ENCODE peak calls at places on chromosomes 3 and 15, in five cellular contexts. One of them, this sample, is unnamed.
A peak's percentile ranks its signal among the peaks of the same experiment; 100 is the strongest.

GRCh38 chr15:85772668-85773067 is 22.1 kb downstream of the KLHL25 start:
- DNase-seq in CD4-positive, CD25-positive, alpha-beta regulatory T cell: no peak
- DNase-seq in thyroid gland: no peak
- DNase-seq in heart left ventricle: no peak
- DNase-seq in sigmoid colon: no peak
- DNase-seq in this sample: no peak

GRCh38 chr3:188775412-188775811 is 396.4 kb upstream of the TPRG1 start:
- DNase-seq in CD4-positive, CD25-positive, alpha-beta regulatory T cell: no peak
- DNase-seq in thyroid gland: peak; percentile 20
- DNase-seq in heart left ventricle: no peak
- DNase-seq in sigmoid colon: no peak
- DNase-seq in this sample: no peak

GRCh38 chr3:182138388-182138787 is 426.7 kb downstream of the SOX2 start:
- DNase-seq in CD4-positive, CD25-positive, alpha-beta regulatory T cell: no peak
- DNase-seq in thyroid gland: no peak
- DNase-seq in heart left ventricle: no peak
- DNase-seq in sigmoid colon: no peak
- DNase-seq in this sample: no peak

GRCh38 chr3:153469162-153469561 is 307.1 kb downstream of the RAP2B start:
- DNase-seq in CD4-positive, CD25-positive, alpha-beta regulatory T cell: no peak
- DNase-seq in thyroid gland: no peak
- DNase-seq in heart left ventricle: no peak
- DNase-seq in sigmoid colon: no peak
- DNase-seq in this sample: no peak

GRCh38 chr15:51195459-51195858 is 100.8 kb upstream of the TNFAIP8L3 start:
- DNase-seq in CD4-positive, CD25-positive, alpha-beta regulatory T cell: no peak
- DNase-seq in thyroid gland: no peak
- DNase-seq in heart left ventricle: no peak
- DNase-seq in sigmoid colon: no peak
- DNase-seq in this sample: no peak

GRCh38 chr3:42708611-42709151 is 6.1 kb upstream of the HHATL start:
- DNase-seq in CD4-positive, CD25-positive, alpha-beta regulatory T cell: no peak
- DNase-seq in thyroid gland: no peak
- DNase-seq in heart left ventricle: peak; percentile 20
- DNase-seq in sigmoid colon: peak; percentile 59
- DNase-seq in this sample: no peak

GRCh38 chr3:23329471-23329870 is 126.3 kb downstream of the UBE2E2 start:
- DNase-seq in CD4-positive, CD25-positive, alpha-beta regulatory T cell: no peak
- DNase-seq in thyroid gland: no peak
- DNase-seq in heart left ventricle: no peak
- DNase-seq in sigmoid colon: no peak
- DNase-seq in this sample: no peak

GRCh38 chr15:71677352-71677751 is 133.0 kb upstream of the NR2E3 start:
- DNase-seq in CD4-positive, CD25-positive, alpha-beta regulatory T cell: no peak
- DNase-seq in thyroid gland: no peak
- DNase-seq in heart left ventricle: no peak
- DNase-seq in sigmoid colon: no peak
- DNase-seq in this sample: no peak

GRCh38 chr3:116425126-116425525 is 20.2 kb downstream of the LSAMP start:
- DNase-seq in CD4-positive, CD25-positive, alpha-beta regulatory T cell: no peak
- DNase-seq in thyroid gland: no peak
- DNase-seq in heart left ventricle: no peak
- DNase-seq in sigmoid colon: no peak
- DNase-seq in this sample: no peak

GRCh38 chr15:83732196-83732595 is 78.3 kb downstream of the ADAMTSL3 start:
- DNase-seq in CD4-positive, CD25-positive, alpha-beta regulatory T cell: no peak
- DNase-seq in thyroid gland: no peak
- DNase-seq in heart left ventricle: no peak
- DNase-seq in sigmoid colon: no peak
- DNase-seq in this sample: no peak

GRCh38 chr3:157107644-157108133 is 52.3 kb downstream of the CCNL1 start:
- DNase-seq in CD4-positive, CD25-positive, alpha-beta regulatory T cell: no peak
- DNase-seq in thyroid gland: no peak
- DNase-seq in heart left ventricle: no peak
- DNase-seq in sigmoid colon: no peak
- DNase-seq in this sample: no peak

GRCh38 chr15:32993285-32993684 is 201.2 kb downstream of the FMN1 start:
- DNase-seq in CD4-positive, CD25-positive, alpha-beta regulatory T cell: no peak
- DNase-seq in thyroid gland: no peak
- DNase-seq in heart left ventricle: no peak
- DNase-seq in sigmoid colon: no peak
- DNase-seq in this sample: peak; percentile 23

GRCh38 chr3:46707601-46708011 is 6.4 kb downstream of the TMIE start:
- DNase-seq in CD4-positive, CD25-positive, alpha-beta regulatory T cell: no peak
- DNase-seq in thyroid gland: no peak
- DNase-seq in heart left ventricle: peak; percentile 40
- DNase-seq in sigmoid colon: peak; percentile 56
- DNase-seq in this sample: no peak

GRCh38 chr3:192653862-192654261 is 73.5 kb downstream of the FGF12 start:
- DNase-seq in CD4-positive, CD25-positive, alpha-beta regulatory T cell: no peak
- DNase-seq in thyroid gland: no peak
- DNase-seq in heart left ventricle: no peak
- DNase-seq in sigmoid colon: no peak
- DNase-seq in this sample: no peak

DNA sequence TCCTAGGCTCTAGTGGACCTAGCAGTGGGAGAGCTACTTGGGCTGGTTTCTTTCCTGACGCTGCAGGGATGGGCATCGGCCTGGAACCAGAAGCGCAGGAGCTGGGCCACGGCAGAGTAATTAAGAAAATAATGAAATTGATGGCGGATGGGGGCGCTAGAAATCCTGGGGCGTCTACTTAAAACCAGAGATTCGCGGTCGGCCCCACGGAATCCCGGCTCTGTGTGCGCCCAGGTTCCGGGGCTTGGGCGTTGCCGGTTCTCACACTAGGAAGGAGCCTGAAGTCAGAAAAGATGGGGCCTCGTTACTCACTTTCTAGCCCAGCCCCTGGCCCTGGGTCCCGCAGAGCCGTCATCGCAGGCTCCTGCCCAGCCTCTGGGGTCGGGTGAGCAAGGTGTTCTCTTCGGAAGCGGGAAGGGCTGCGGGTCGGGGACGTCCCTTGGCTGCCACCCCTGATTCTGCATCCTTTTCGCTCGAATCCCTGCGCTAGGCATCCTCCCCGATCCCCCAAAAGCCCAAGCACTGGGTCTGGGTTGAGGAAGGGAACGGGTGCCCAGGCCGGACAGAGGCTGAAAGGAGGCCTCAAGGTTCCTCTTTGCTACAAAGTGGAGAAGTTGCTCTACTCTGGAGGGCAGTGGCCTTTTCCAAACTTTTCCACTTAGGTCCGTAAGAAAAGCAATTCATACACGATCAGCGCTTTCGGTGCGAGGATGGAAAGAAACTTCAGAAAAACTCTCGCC is 6.1 kb downstream of the SOX14 start:
- DNase-seq in CD4-positive, CD25-positive, alpha-beta regulatory T cell: no peak
- DNase-seq in thyroid gland: no peak
- DNase-seq in heart left ventricle: no peak
- DNase-seq in sigmoid colon: no peak
- DNase-seq in this sample: no peak
- H3K4me3 ChIP-seq in CD4-positive, CD25-positive, alpha-beta regulatory T cell: no peak overlapping the region
- H3K4me3 ChIP-seq in thyroid gland: no peak overlapping the region
- H3K4me3 ChIP-seq in heart left ventricle: no peak overlapping the region
- H3K4me3 ChIP-seq in sigmoid colon: peak overlapping the region; percentile 43
- H3K4me3 ChIP-seq in this sample: no peak overlapping the region

GRCh38 chr3:45597166-45597565 is 2.6 kb downstream of the LIMD1 start:
- DNase-seq in CD4-positive, CD25-positive, alpha-beta regulatory T cell: no peak
- DNase-seq in thyroid gland: peak; percentile 79
- DNase-seq in heart left ventricle: no peak
- DNase-seq in sigmoid colon: no peak
- DNase-seq in this sample: peak; percentile 10
- H3K4me3 ChIP-seq in CD4-positive, CD25-positive, alpha-beta regulatory T cell: peak overlapping the region; percentile 72
- H3K4me3 ChIP-seq in thyroid gland: peak overlapping the region; percentile 79
- H3K4me3 ChIP-seq in heart left ventricle: peak overlapping the region; percentile 70
- H3K4me3 ChIP-seq in sigmoid colon: peak overlapping the region; percentile 68
- H3K4me3 ChIP-seq in this sample: peak overlapping the region; percentile 69

GRCh38 chr15:91258436-91258779 is 158.4 kb downstream of the SV2B start:
- DNase-seq in CD4-positive, CD25-positive, alpha-beta regulatory T cell: no peak
- DNase-seq in thyroid gland: no peak
- DNase-seq in heart left ventricle: no peak
- DNase-seq in sigmoid colon: no peak
- DNase-seq in this sample: peak; percentile 4
- H3K4me3 ChIP-seq in CD4-positive, CD25-positive, alpha-beta regulatory T cell: no peak overlapping the region
- H3K4me3 ChIP-seq in thyroid gland: no peak overlapping the region
- H3K4me3 ChIP-seq in heart left ventricle: no peak overlapping the region
- H3K4me3 ChIP-seq in sigmoid colon: no peak overlapping the region
- H3K4me3 ChIP-seq in this sample: no peak overlapping the region

GRCh38 chr3:184563569-184563925 is 2.0 kb downstream of the EPHB3 start:
- DNase-seq in CD4-positive, CD25-positive, alpha-beta regulatory T cell: no peak
- DNase-seq in thyroid gland: no peak
- DNase-seq in heart left ventricle: no peak
- DNase-seq in sigmoid colon: no peak
- DNase-seq in this sample: no peak
- H3K4me3 ChIP-seq in CD4-positive, CD25-positive, alpha-beta regulatory T cell: no peak overlapping the region
- H3K4me3 ChIP-seq in thyroid gland: no peak overlapping the region
- H3K4me3 ChIP-seq in heart left ventricle: peak overlapping the region; percentile 68
- H3K4me3 ChIP-seq in sigmoid colon: peak overlapping the region; percentile 74
- H3K4me3 ChIP-seq in this sample: no peak overlapping the region

GRCh38 chr3:9770276-9770812 is 597 bp upstream of the CAMK1 start:
- DNase-seq in CD4-positive, CD25-positive, alpha-beta regulatory T cell: no peak
- DNase-seq in thyroid gland: peak; percentile 92
- DNase-seq in heart left ventricle: peak; percentile 89
- DNase-seq in sigmoid colon: peak; percentile 97
- DNase-seq in this sample: no peak

GRCh38 chr3:9767418-9767817 is 2.3 kb downstream of the CAMK1 start:
- DNase-seq in CD4-positive, CD25-positive, alpha-beta regulatory T cell: no peak
- DNase-seq in thyroid gland: no peak
- DNase-seq in heart left ventricle: no peak
- DNase-seq in sigmoid colon: no peak
- DNase-seq in this sample: no peak

GRCh38 chr3:9769426-9770275 is at the start of gene CAMK1:
- DNase-seq in CD4-positive, CD25-positive, alpha-beta regulatory T cell: peak; percentile 42
- DNase-seq in thyroid gland: peak; percentile 88
- DNase-seq in heart left ventricle: peak; percentile 93
- DNase-seq in sigmoid colon: peak; percentile 94
- DNase-seq in this sample: no peak

GRCh38 chr3:9768376-9768775 is 1.4 kb downstream of the CAMK1 start:
- DNase-seq in CD4-positive, CD25-positive, alpha-beta regulatory T cell: no peak
- DNase-seq in thyroid gland: no peak
- DNase-seq in heart left ventricle: no peak
- DNase-seq in sigmoid colon: no peak
- DNase-seq in this sample: no peak

GRCh38 chr3:9769012-9769411 is 735 bp downstream of the CAMK1 start:
- DNase-seq in CD4-positive, CD25-positive, alpha-beta regulatory T cell: no peak
- DNase-seq in thyroid gland: no peak
- DNase-seq in heart left ventricle: no peak
- DNase-seq in sigmoid colon: no peak
- DNase-seq in this sample: no peak
- H3K4me3 ChIP-seq in CD4-positive, CD25-positive, alpha-beta regulatory T cell: peak overlapping the region; percentile 51
- H3K4me3 ChIP-seq in thyroid gland: peak overlapping the region; percentile 66
- H3K4me3 ChIP-seq in heart left ventricle: peak overlapping the region; percentile 87
- H3K4me3 ChIP-seq in sigmoid colon: peak overlapping the region; percentile 83
- H3K4me3 ChIP-seq in this sample: no peak overlapping the region

GRCh38 chr15:68430471-68431036 is 1.4 kb downstream of the ITGA11 start:
- DNase-seq in CD4-positive, CD25-positive, alpha-beta regulatory T cell: no peak
- DNase-seq in thyroid gland: no peak
- DNase-seq in heart left ventricle: no peak
- DNase-seq in sigmoid colon: no peak
- DNase-seq in this sample: no peak

GRCh38 chr15:68431037-68431791 is 749 bp downstream of the ITGA11 start:
- DNase-seq in CD4-positive, CD25-positive, alpha-beta regulatory T cell: no peak
- DNase-seq in thyroid gland: peak; percentile 5
- DNase-seq in heart left ventricle: no peak
- DNase-seq in sigmoid colon: no peak
- DNase-seq in this sample: no peak

GRCh38 chr15:68428431-68428940 is 3.5 kb downstream of the ITGA11 start:
- DNase-seq in CD4-positive, CD25-positive, alpha-beta regulatory T cell: no peak
- DNase-seq in thyroid gland: no peak
- DNase-seq in heart left ventricle: no peak
- DNase-seq in sigmoid colon: no peak
- DNase-seq in this sample: no peak

GRCh38 chr15:68427961-68428360 is 4.0 kb downstream of the ITGA11 start:
- DNase-seq in CD4-positive, CD25-positive, alpha-beta regulatory T cell: no peak
- DNase-seq in thyroid gland: no peak
- DNase-seq in heart left ventricle: no peak
- DNase-seq in sigmoid colon: no peak
- DNase-seq in this sample: no peak

GRCh38 chr15:68429691-68430470 is 2.1 kb downstream of the ITGA11 start:
- DNase-seq in CD4-positive, CD25-positive, alpha-beta regulatory T cell: no peak
- DNase-seq in thyroid gland: no peak
- DNase-seq in heart left ventricle: no peak
- DNase-seq in sigmoid colon: no peak
- DNase-seq in this sample: no peak
- H3K4me3 ChIP-seq in CD4-positive, CD25-positive, alpha-beta regulatory T cell: no peak overlapping the region
- H3K4me3 ChIP-seq in thyroid gland: no peak overlapping the region
- H3K4me3 ChIP-seq in heart left ventricle: no peak overlapping the region
- H3K4me3 ChIP-seq in sigmoid colon: no peak overlapping the region
- H3K4me3 ChIP-seq in this sample: no peak overlapping the region

GRCh38 chr15:90177012-90177411 is 24.1 kb upstream of the SEMA4B start:
- DNase-seq in CD4-positive, CD25-positive, alpha-beta regulatory T cell: no peak
- DNase-seq in thyroid gland: no peak
- DNase-seq in heart left ventricle: no peak
- DNase-seq in sigmoid colon: no peak
- DNase-seq in this sample: no peak
- H3K4me3 ChIP-seq in CD4-positive, CD25-positive, alpha-beta regulatory T cell: no peak overlapping the region
- H3K4me3 ChIP-seq in thyroid gland: no peak overlapping the region
- H3K4me3 ChIP-seq in heart left ventricle: no peak overlapping the region
- H3K4me3 ChIP-seq in sigmoid colon: no peak overlapping the region
- H3K4me3 ChIP-seq in this sample: no peak overlapping the region

GRCh38 chr15:37104413-37105392 is 4.4 kb upstream of the MEIS2 start:
- DNase-seq in CD4-positive, CD25-positive, alpha-beta regulatory T cell: no peak
- DNase-seq in thyroid gland: no peak
- DNase-seq in heart left ventricle: no peak
- DNase-seq in sigmoid colon: no peak
- DNase-seq in this sample: no peak

GRCh38 chr15:37107071-37107753 is 6.9 kb upstream of the MEIS2 start:
- DNase-seq in CD4-positive, CD25-positive, alpha-beta regulatory T cell: no peak
- DNase-seq in thyroid gland: no peak
- DNase-seq in heart left ventricle: no peak
- DNase-seq in sigmoid colon: peak; percentile 78
- DNase-seq in this sample: no peak

GRCh38 chr15:37105795-37106333 is 5.5 kb upstream of the MEIS2 start:
- DNase-seq in CD4-positive, CD25-positive, alpha-beta regulatory T cell: no peak
- DNase-seq in thyroid gland: no peak
- DNase-seq in heart left ventricle: no peak
- DNase-seq in sigmoid colon: no peak
- DNase-seq in this sample: no peak

GRCh38 chr15:37107754-37108724 is 7.7 kb upstream of the MEIS2 start:
- DNase-seq in CD4-positive, CD25-positive, alpha-beta regulatory T cell: no peak
- DNase-seq in thyroid gland: no peak
- DNase-seq in heart left ventricle: no peak
- DNase-seq in sigmoid colon: no peak
- DNase-seq in this sample: no peak

GRCh38 chr15:37106490-37107001 is 6.2 kb upstream of the MEIS2 start:
- DNase-seq in CD4-positive, CD25-positive, alpha-beta regulatory T cell: no peak
- DNase-seq in thyroid gland: no peak
- DNase-seq in heart left ventricle: no peak
- DNase-seq in sigmoid colon: peak; percentile 85
- DNase-seq in this sample: peak; percentile 62
- H3K4me3 ChIP-seq in CD4-positive, CD25-positive, alpha-beta regulatory T cell: no peak overlapping the region
- H3K4me3 ChIP-seq in thyroid gland: no peak overlapping the region
- H3K4me3 ChIP-seq in heart left ventricle: peak overlapping the region; percentile 32
- H3K4me3 ChIP-seq in sigmoid colon: peak overlapping the region; percentile 87
- H3K4me3 ChIP-seq in this sample: peak overlapping the region; percentile 15

GRCh38 chr3:167033866-167034265 is 346.2 kb downstream of the ZBBX start:
- DNase-seq in CD4-positive, CD25-positive, alpha-beta regulatory T cell: no peak
- DNase-seq in thyroid gland: no peak
- DNase-seq in heart left ventricle: no peak
- DNase-seq in sigmoid colon: no peak
- DNase-seq in this sample: no peak
- H3K4me3 ChIP-seq in CD4-positive, CD25-positive, alpha-beta regulatory T cell: no peak overlapping the region
- H3K4me3 ChIP-seq in thyroid gland: no peak overlapping the region
- H3K4me3 ChIP-seq in heart left ventricle: no peak overlapping the region
- H3K4me3 ChIP-seq in sigmoid colon: no peak overlapping the region
- H3K4me3 ChIP-seq in this sample: no peak overlapping the region

This sample was measured in OCI-LY7.